ENCODE peak calls at places on chromosomes 7 and 10, in ten cellular contexts. R is stomach, C is upper lobe of left lung, G is transverse colon, Z is ovary, Q is SK-N-SH, I is sigmoid colon, N is H1, B is K562, V is esophagus muscularis mucosa. U is an unnamed sample.
A peak's percentile ranks its signal among the peaks of the same experiment; 100 is the strongest.

GRCh38 chr10:49550563-49550962 is 11.6 kb upstream of the ERCC6 start:
- DNase-seq in Z (no peak), I (no peak), B (no peak), V (no peak), N (no peak), C (no peak), R (no peak), G (no peak), Q (no peak), U (no peak)

GRCh38 chr10:75208177-75208576 is 2.4 kb upstream of the VDAC2 start:
- DNase-seq in C (no peak), B (peak; percentile 60), G (no peak), Z (no peak), N (no peak), R (no peak), V (no peak), Q (no peak), I (peak; percentile 60), U (no peak)

GRCh38 chr7:132390705-132391104 is 185.6 kb downstream of the PLXNA4 start:
- DNase-seq in R (no peak), B (no peak), N (no peak), C (no peak), V (no peak), Q (no peak), I (no peak), G (no peak), Z (no peak), U (no peak)

GRCh38 chr10:90742189-90742588 is 115.7 kb downstream of the HTR7 start:
- DNase-seq in C (no peak), G (no peak), I (no peak), V (no peak), B (no peak), N (no peak), Z (no peak), R (no peak), Q (no peak), U (no peak)

GRCh38 chr10:114313139-114313538 is 74.1 kb downstream of the VWA2 start:
- DNase-seq in V (no peak), B (no peak), C (no peak), Z (no peak), R (no peak), G (no peak), I (peak; percentile 29), N (no peak), Q (no peak), U (no peak)

GRCh38 chr7:37643876-37644275 is 39.7 kb upstream of the GPR141 start:
- DNase-seq in V (no peak), R (no peak), Z (no peak), G (no peak), Q (no peak), C (no peak), B (no peak), I (no peak), N (peak; percentile 50), U (no peak)

GRCh38 chr7:112421666-112422486 is 28.4 kb upstream of the IFRD1 start:
- DNase-seq in C (no peak), Q (no peak), R (no peak), N (no peak), V (no peak), G (no peak), B (no peak), I (no peak), Z (no peak), U (no peak)

GRCh38 chr7:80879849-80880248 is 39.0 kb downstream of the SEMA3C start:
- DNase-seq in R (no peak), N (no peak), I (no peak), G (no peak), B (no peak), C (no peak), Z (no peak), Q (no peak), V (no peak), U (no peak)

GRCh38 chr7:11430112-11430511 is 401.9 kb downstream of the THSD7A start:
- DNase-seq in Q (no peak), N (no peak), B (no peak), I (no peak), R (no peak), G (no peak), V (no peak), Z (no peak), C (no peak), U (no peak)

GRCh38 chr7:99557196-99557607 is 1.2 kb upstream of the ZNF655 start:
- DNase-seq in R (no peak), G (no peak), V (no peak), N (no peak), I (no peak), C (no peak), B (peak; percentile 32), Z (no peak), Q (no peak), U (no peak)

DNA sequence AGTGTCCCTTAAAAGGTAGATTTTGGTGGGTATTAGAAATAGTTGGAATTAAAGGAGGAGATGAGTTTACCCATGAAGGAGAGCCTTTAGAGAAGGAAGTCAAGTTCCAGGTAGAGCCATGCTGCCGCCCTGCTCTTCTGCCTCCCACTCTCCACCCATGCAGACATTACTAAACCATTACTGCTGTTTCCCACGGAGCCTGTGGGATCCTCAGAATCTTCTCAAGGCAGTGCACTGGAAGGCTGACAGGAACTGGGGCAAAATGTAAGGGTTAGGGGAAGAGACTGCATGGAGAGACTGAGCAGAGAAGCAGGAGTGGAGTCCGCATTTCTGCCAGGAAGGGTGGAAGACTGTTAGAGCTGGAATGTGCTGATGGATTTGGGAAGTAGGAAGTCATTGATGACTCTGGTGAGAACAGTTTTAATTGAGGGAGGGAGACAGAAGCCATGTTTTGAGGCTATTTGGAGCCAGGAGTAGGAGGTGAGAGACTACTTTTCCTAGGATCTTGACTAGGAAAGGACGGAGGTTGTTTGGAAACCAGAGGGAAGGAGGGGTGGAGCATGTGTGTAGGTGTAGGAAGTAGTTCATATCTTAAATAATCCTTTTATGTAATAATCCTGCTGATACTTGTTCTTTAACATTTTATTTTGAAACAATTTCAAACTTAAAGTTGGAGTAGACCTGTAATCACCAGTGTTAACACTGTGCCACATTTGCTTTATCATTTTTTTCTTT is 109.0 kb downstream of the CCNY start:
- DNase-seq in R (no peak), G (no peak), B (no peak), I (no peak), Q (no peak), N (no peak), C (no peak), Z (no peak), V (no peak), U (no peak)
- H3K27ac ChIP-seq in R (no peak overlapping the region), G (no peak overlapping the region), B (no peak overlapping the region), I (no peak overlapping the region), Q (no peak overlapping the region), N (no peak overlapping the region), C (no peak overlapping the region), Z (no peak overlapping the region), V (no peak overlapping the region), U (no peak overlapping the region)

GRCh38 chr7:56062382-56062781 is 1.7 kb upstream of the SUMF2 start:
- DNase-seq in Z (no peak), V (no peak), B (peak; percentile 64), Q (no peak), G (no peak), C (no peak), N (no peak), I (no peak), R (no peak), U (no peak)
- TF ChIP-seq EP300 in Z (no peak), V (no peak), B (peak; percentile 55), Q (no peak), G (no peak), C (no peak), N (no peak), I (no peak), R (no peak), U (no peak)

GRCh38 chr10:103416436-103417147 is 20.2 kb downstream of the PDCD11 start:
- DNase-seq in R (peak; percentile 68), V (no peak), G (peak; percentile 67), C (no peak), B (peak; percentile 59), I (peak; percentile 78), N (no peak), Z (peak; percentile 83), Q (peak; percentile 50), U (peak; percentile 64)

GRCh38 chr10:103417601-103418000 is 21.2 kb downstream of the PDCD11 start:
- DNase-seq in Z (no peak), G (no peak), N (no peak), R (no peak), B (no peak), Q (no peak), I (no peak), C (no peak), V (no peak), U (no peak)

GRCh38 chr10:103415581-103415980 is 19.2 kb downstream of the PDCD11 start:
- DNase-seq in Q (no peak), R (no peak), I (no peak), N (no peak), G (no peak), C (no peak), V (no peak), Z (no peak), B (no peak), U (no peak)

DNA sequence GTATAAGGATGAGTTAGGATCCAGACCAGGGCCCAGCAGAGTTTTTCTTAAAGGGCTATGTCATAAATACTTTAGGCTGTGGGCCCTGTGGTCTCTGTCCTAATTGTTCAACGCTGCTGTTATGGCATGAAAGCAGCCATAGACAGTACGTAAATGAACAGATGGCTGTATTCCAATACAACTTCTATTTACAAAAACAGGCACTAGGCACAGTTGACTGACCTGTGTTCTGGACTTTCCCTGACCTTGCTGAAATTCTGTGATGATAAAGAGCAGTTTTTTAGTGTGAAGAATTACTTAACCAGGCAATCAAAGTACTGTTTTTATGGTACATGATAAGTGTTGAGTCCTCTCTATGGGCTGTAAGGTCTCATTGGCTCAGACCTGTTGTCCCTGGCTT is 17.1 kb downstream of the PDCD11 start:
- DNase-seq in N (no peak), G (no peak), V (no peak), I (no peak), Z (no peak), R (no peak), Q (no peak), C (no peak), B (no peak), U (no peak)
- H3K36me3 ChIP-seq in N (peaks cover 42% of the 10 kb centered on the region), G (peaks cover 69% of the 10 kb centered on the region), V (peaks cover 93% of the 10 kb centered on the region), I (peaks cover 50% of the 10 kb centered on the region), Z (no peaks in the 10 kb centered on the region), R (peaks cover 64% of the 10 kb centered on the region), Q (peaks cover 81% of the 10 kb centered on the region), C (peaks cover 32% of the 10 kb centered on the region), B (peaks cover 88% of the 10 kb centered on the region), U (peaks cover 46% of the 10 kb centered on the region)

GRCh38 chr7:93016085-93016471 is 101.7 kb downstream of the SAMD9 start:
- DNase-seq in V (no peak), C (no peak), R (no peak), N (no peak), G (peak; percentile 38), Z (no peak), I (no peak), Q (no peak), B (no peak), U (no peak)
- H3K27ac ChIP-seq in V (no peak overlapping the region), C (no peak overlapping the region), R (no peak overlapping the region), N (no peak overlapping the region), G (peak overlapping the region; percentile 49), Z (no peak overlapping the region), I (peak overlapping the region; percentile 8), Q (peak overlapping the region; percentile 64), B (no peak overlapping the region), U (no peak overlapping the region)

U was measured in tibial nerve.